ENCODE peak calls at places on chromosomes 3 and 15, in five cellular contexts. E, O, Y, U and X are unnamed samples.

GRCh38 chr3:10285742-10286524 is 6.8 kb downstream of the GHRL start:
- DNase-seq in O (no peak), Y (no peak), E (no peak), U (no peak), X (no peak)

GRCh38 chr15:78050441-78050809 is 27.1 kb downstream of the TBC1D2B start:
- DNase-seq in U (no peak), Y (no peak), O (no peak), E (no peak), X (no peak)

GRCh38 chr3:85560088-85560790 is 601.5 kb downstream of the CADM2 start:
- DNase-seq in E (no peak), O (no peak), Y (no peak), U (no peak), X (no peak)

GRCh38 chr3:162487138-162487537 is 990.5 kb downstream of the OTOL1 start:
- DNase-seq in E (no peak), U (no peak), Y (no peak), O (no peak), X (no peak)

GRCh38 chr3:190696777-190697501 is 165.6 kb downstream of the GMNC start:
- DNase-seq in Y (no peak), O (peak; percentile 13), U (peak; percentile 13), E (no peak), X (no peak)

GRCh38 chr3:179181993-179182551 is 33.9 kb downstream of the PIK3CA start:
- DNase-seq in O (no peak), Y (no peak), U (no peak), E (no peak), X (no peak)

GRCh38 chr15:29925227-29926082 is 103.2 kb upstream of the TJP1 start:
- DNase-seq in Y (no peak), U (peak; percentile 41), E (peak; percentile 63), O (peak; percentile 94), X (peak; percentile 35)

GRCh38 chr15:56943398-56943797 is 25.0 kb downstream of the TCF12 start:
- DNase-seq in Y (no peak), U (no peak), O (no peak), E (no peak), X (no peak)

GRCh38 chr15:55897560-55898336 is 95.7 kb downstream of the NEDD4 start:
- DNase-seq in U (peak; percentile 14), E (peak; percentile 47), Y (no peak), O (peak; percentile 70), X (peak; percentile 39)

GRCh38 chr3:187735837-187736236 is 9.4 kb downstream of the BCL6 start:
- DNase-seq in Y (no peak), U (no peak), O (no peak), E (no peak), X (no peak)

GRCh38 chr15:65088643-65089021 is 12.1 kb downstream of the KBTBD13 start:
- DNase-seq in U (no peak), Y (no peak), E (peak; percentile 73), O (no peak), X (no peak)

GRCh38 chr15:60589728-60590127 is 110.8 kb upstream of the ICE2 start:
- DNase-seq in E (no peak), O (no peak), U (no peak), Y (no peak), X (no peak)

GRCh38 chr15:60594071-60594470 is 115.1 kb upstream of the ICE2 start:
- DNase-seq in E (no peak), Y (no peak), O (no peak), U (no peak), X (no peak)

GRCh38 chr15:60591491-60592385 is 112.8 kb upstream of the ICE2 start:
- DNase-seq in O (peak; percentile 48), E (peak; percentile 33), U (peak; percentile 27), Y (peak; percentile 60), X (no peak)

GRCh38 chr15:60590935-60591490 is 112.1 kb upstream of the ICE2 start:
- DNase-seq in Y (peak; percentile 62), E (peak; percentile 55), U (no peak), O (peak; percentile 57), X (peak; percentile 37)

GRCh38 chr15:60592386-60593339 is 113.7 kb upstream of the ICE2 start:
- DNase-seq in O (peak; percentile 73), E (peak; percentile 90), U (peak; percentile 78), Y (peak; percentile 86), X (no peak)
- TF ChIP-seq CTCF in O (peak; percentile 15), E (no peak), U (no peak), Y (no peak), X (peak; percentile 19)

GRCh38 chr15:99486371-99487336 is 79.1 kb upstream of the MEF2A start:
- DNase-seq in Y (no peak), O (peak; percentile 28), U (no peak), E (peak; percentile 61), X (no peak)
- TF ChIP-seq CTCF in Y (no peak), O (no peak), U (no peak), E (no peak), X (no peak)

DNA sequence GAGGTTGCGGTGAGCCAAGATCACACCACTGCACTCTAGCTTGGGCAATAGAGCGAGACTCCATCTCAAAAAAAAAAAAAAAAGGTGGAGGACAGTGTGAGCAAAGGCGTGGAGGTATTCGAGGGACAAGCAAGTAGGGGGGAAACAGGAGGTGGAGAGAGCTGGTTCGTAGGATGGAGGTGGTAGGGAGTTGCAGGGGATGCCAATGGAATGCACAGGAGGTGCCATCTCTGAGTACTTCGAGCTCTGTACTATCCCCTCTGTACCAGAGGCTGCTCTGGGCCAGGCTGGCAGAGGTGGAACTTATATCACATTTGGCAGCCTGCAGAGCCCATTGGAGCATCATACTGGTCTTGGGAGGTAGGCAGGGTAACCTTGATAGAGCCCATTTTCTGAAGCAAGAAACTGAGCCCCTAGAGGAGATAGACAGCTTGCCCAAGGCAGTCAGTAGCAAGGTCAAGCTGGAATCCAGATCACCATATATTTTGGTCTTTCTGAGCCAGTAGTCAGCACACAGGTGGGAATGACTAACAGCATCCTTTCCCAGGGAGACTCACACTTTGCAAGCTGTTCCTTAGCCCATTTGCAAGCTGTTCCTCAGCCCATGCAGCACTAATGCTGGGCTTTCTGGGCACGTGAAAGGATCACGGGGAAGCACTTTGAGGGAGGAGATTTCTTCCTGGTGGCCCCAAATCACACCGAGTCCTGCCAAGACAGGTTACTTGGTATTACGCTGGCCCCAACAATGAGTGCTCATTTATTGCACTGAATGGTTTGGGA is 9.2 kb upstream of the CCDC33 start:
- DNase-seq in O (no peak), Y (no peak), E (no peak), U (no peak), X (no peak)
- TF ChIP-seq CTCF in O (no peak), Y (no peak), E (no peak), U (no peak), X (no peak)

DNA sequence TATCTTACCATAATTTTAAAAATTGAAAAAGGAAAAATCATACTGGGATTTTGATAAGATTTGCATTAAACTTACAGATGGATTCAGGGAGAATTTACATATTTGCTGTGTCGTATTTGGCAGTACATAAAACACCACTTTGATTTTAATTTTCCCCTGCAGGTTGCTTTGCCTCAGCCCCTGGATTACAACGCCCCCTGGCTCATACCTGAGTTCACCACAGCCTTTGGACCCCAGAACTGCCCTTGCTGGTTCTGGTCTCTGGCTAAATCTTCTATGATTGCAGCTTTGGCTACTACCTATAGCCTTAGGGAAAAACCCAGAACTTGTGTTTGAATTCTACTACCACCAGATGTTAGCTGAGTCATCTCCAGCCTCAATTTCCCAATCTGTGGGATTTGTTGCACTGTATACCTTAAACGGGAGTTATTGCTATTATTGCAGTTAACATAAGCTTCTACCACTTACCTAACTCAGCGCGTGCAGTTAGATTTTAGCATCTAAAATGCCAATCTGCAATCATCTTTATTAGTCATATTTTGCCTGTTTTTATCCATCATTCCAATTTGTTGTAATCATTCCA is 315.7 kb upstream of the GADL1 start:
- DNase-seq in E (no peak), U (peak; percentile 29), Y (no peak), O (no peak), X (no peak)
- TF ChIP-seq CTCF in E (no peak), U (peak; percentile 67), Y (no peak), O (peak; percentile 14), X (no peak)

GRCh38 chr15:45802140-45802539 is 167.3 kb downstream of the SQOR start:
- DNase-seq in E (peak; percentile 14), O (no peak), Y (no peak), U (no peak), X (no peak)
- TF ChIP-seq CTCF in E (peak; percentile 20), O (no peak), Y (no peak), U (no peak), X (no peak)

DNA sequence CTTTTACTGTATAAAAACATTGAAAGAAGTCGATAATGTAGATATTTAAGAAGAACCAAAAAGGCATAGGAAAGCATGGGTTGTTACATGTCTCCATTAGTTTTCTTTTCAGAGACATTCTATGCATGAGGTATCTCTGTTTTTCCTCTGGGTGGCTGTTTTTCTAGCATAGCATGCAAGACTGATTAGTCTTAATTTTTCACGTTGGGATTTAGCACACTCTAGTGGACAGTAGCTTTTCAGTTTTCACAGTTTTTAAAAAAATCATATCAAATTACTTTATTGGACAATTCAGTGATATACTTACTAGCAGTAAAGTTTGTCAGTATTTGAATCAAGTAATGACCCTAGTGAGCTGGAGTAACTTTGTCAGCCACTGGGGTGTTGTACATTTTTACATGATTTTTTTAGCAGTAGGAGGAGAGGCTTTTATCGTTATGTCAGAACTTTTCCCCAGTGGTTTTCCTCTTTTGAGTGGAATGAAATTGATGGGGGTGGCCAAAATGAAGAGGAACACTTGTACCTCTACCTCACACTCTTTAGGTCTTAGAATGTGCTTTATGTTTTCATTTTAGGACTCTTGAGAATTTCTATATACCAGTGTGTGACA is 57.2 kb downstream of the SEC22A start:
- DNase-seq in U (peak; percentile 68), O (no peak), Y (no peak), E (no peak), X (no peak)
- TF ChIP-seq CTCF in U (peak; percentile 88), O (no peak), Y (peak; percentile 44), E (peak; percentile 51), X (peak; percentile 67)

GRCh38 chr3:160133757-160134156 is 91.5 kb upstream of the C3orf80 start:
- DNase-seq in E (no peak), O (peak; percentile 9), Y (no peak), U (no peak), X (no peak)
- TF ChIP-seq CTCF in E (no peak), O (no peak), Y (no peak), U (no peak), X (no peak)